ENCODE peak calls at places on chromosomes 13 and 19, in seven cellular contexts. P, B, S, J, O, R and T are unnamed samples.

GRCh38 chr13:101520672-101521071 is 68.2 kb downstream of the ITGBL1 start:
- DNase-seq in S (no peak), R (no peak), P (peak), O (no peak), J (no peak), B (no peak), T (no peak)

GRCh38 chr19:18764591-18765051 is 26.5 kb downstream of the COMP start:
- DNase-seq in S (no peak), J (no peak), O (no peak), B (no peak), R (no peak), P (no peak), T (no peak)

GRCh38 chr19:18967358-18968146 is 26.5 kb upstream of the HOMER3 start:
- DNase-seq in O (no peak), P (peak), B (no peak), J (no peak), R (no peak), S (no peak), T (no peak)

GRCh38 chr19:13036366-13036976 is 41.2 kb downstream of the NFIX start:
- DNase-seq in B (no peak), P (peak), S (peak), R (no peak), J (no peak), O (peak), T (peak)

GRCh38 chr19:14516746-14517438 is 1.3 kb downstream of the DNAJB1 start:
- DNase-seq in B (no peak), J (no peak), P (no peak), R (no peak), O (peak), S (no peak), T (no peak)

GRCh38 chr13:34020388-34020787 is 202.4 kb downstream of the RFC3 start:
- DNase-seq in B (no peak), J (no peak), S (no peak), P (no peak), O (no peak), R (no peak), T (no peak)

GRCh38 chr19:32675720-32676185 is at the start of gene RGS9BP:
- DNase-seq in P (peak), R (no peak), S (no peak), B (peak), O (peak), J (no peak), T (peak)

GRCh38 chr13:113970810-113971470 is 2.9 kb downstream of the C13orf46 start:
- DNase-seq in O (no peak), S (no peak), B (no peak), R (no peak), J (no peak), P (peak), T (no peak)

GRCh38 chr13:60969659-60970058 is 446.0 kb downstream of the PCDH20 start:
- DNase-seq in B (no peak), O (no peak), P (no peak), R (no peak), J (no peak), S (no peak), T (no peak)

GRCh38 chr13:35797946-35798345 is 321.5 kb upstream of the MAB21L1 start:
- DNase-seq in R (no peak), S (no peak), B (no peak), P (no peak), O (no peak), J (no peak), T (no peak)

GRCh38 chr19:42066075-42066754 is 3.8 kb downstream of the GRIK5 start:
- DNase-seq in O (peak), S (no peak), P (peak), J (peak), R (no peak), B (no peak), T (no peak)

GRCh38 chr19:33310606-33311325 is 8.4 kb upstream of the CEBPA start:
- DNase-seq in B (no peak), R (no peak), O (no peak), J (no peak), S (no peak), P (no peak), T (no peak)

GRCh38 chr19:2041686-2042484 is 9.2 kb downstream of the MKNK2 start:
- DNase-seq in S (peak), O (peak), P (peak), R (peak), B (no peak), J (peak), T (peak)

GRCh38 chr13:26468203-26468602 is 89.3 kb upstream of the WASF3 start:
- DNase-seq in O (no peak), J (no peak), P (no peak), B (no peak), R (no peak), S (no peak), T (no peak)

GRCh38 chr19:53908106-53908932 is 759 bp upstream of the CACNG7 start:
- DNase-seq in O (peak), B (no peak), R (no peak), S (no peak), P (peak), J (no peak), T (peak)

GRCh38 chr13:41196011-41196410 is 1.6 kb upstream of the KBTBD7 start:
- DNase-seq in R (no peak), P (no peak), O (no peak), B (no peak), S (no peak), J (no peak), T (no peak)

GRCh38 chr13:114025432-114026127 is 51.7 kb upstream of the C13orf46 start:
- DNase-seq in O (no peak), P (peak), B (no peak), J (no peak), S (no peak), R (no peak), T (no peak)

GRCh38 chr13:47036291-47037008 is 139.6 kb upstream of the HTR2A start:
- DNase-seq in O (no peak), S (no peak), B (no peak), J (no peak), P (no peak), R (peak), T (no peak)

GRCh38 chr13:76339649-76340048 is 546.6 kb downstream of the KCTD12 start:
- DNase-seq in P (no peak), J (no peak), B (no peak), O (no peak), S (no peak), R (no peak), T (no peak)

GRCh38 chr19:54517483-54517882 is 14.9 kb downstream of the LAIR2 start:
- DNase-seq in O (peak), B (peak), S (no peak), R (no peak), J (no peak), P (peak), T (peak)

GRCh38 chr13:33236021-33236420 is 49.5 kb downstream of the STARD13 start:
- DNase-seq in R (no peak), P (peak), S (no peak), B (no peak), O (no peak), J (no peak), T (no peak)

GRCh38 chr19:2633693-2634075 is 68.8 kb downstream of the GNG7 start:
- DNase-seq in J (no peak), P (no peak), S (no peak), O (no peak), B (no peak), R (no peak), T (no peak)

GRCh38 chr13:98925949-98926348 is 51.9 kb downstream of the DOCK9 start:
- DNase-seq in B (no peak), P (no peak), O (no peak), R (no peak), S (no peak), J (no peak), T (no peak)

GRCh38 chr13:98930014-98930625 is 47.7 kb downstream of the DOCK9 start:
- DNase-seq in R (no peak), J (no peak), O (no peak), P (no peak), B (no peak), S (no peak), T (no peak)

GRCh38 chr13:98922306-98922705 is 55.6 kb downstream of the DOCK9 start:
- DNase-seq in P (no peak), B (no peak), S (no peak), R (no peak), O (no peak), J (no peak), T (no peak)

GRCh38 chr13:98923641-98924397 is 54.0 kb downstream of the DOCK9 start:
- DNase-seq in J (no peak), O (no peak), P (no peak), B (no peak), S (no peak), R (no peak), T (no peak)

DNA sequence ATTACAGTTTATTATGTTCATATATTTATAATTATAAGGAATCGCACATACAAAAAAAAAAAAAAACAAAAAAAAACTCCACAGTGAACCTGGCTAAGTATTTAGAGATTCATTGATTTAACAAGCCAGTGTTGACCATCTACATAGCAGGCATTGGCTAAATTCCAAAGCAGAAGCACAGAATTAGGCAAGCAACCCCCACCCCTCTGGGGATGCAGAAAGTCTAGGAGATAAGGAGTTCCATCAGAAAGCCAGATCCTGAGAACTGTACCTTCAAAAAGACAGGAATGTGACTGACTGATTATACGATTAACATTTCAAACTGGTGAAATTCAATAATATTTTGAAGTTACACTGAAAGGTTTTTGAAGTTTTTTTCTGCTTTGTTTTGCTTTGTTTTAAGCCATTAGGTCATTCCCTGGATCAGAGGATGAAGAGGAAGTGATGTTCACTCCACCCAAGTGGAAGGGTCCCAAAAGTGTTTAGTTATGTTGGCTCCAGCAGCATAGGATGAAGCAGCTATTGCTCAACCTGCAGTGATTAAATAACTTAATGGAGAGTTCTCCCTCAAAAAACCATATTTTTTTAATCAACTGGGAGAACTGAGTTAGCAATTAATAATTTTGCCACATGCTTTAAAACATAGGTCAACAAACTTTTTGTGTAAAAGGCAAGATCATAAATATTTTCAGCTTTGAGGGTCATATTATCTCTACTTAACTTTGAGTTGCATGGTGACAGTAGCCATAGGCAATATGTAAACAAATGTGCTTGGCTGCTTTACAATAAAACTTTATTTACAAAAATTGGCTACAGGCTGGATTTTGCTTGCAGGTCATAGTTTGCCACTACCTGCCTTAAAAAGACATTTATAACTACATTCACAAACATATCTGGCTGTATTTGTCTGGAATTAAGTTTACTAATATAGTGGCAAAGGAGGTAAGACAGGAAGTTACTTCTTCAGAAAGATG is 49.6 kb downstream of the DOCK9 start:
- DNase-seq in P (peak), O (no peak), S (no peak), R (no peak), J (no peak), B (peak), T (no peak)
- TF ChIP-seq CEBPB in P (peak), O (no peak), S (no peak), R (no peak), J (no peak), B (no peak), T (no peak)

GRCh38 chr13:80131204-80131603 is 209.7 kb downstream of the SPRY2 start:
- DNase-seq in S (no peak), O (no peak), J (no peak), B (no peak), R (no peak), P (peak), T (peak)
- H3K27ac ChIP-seq in S (no peak), O (no peak), J (no peak), B (no peak), R (no peak), P (no peak), T (peak)

DNA sequence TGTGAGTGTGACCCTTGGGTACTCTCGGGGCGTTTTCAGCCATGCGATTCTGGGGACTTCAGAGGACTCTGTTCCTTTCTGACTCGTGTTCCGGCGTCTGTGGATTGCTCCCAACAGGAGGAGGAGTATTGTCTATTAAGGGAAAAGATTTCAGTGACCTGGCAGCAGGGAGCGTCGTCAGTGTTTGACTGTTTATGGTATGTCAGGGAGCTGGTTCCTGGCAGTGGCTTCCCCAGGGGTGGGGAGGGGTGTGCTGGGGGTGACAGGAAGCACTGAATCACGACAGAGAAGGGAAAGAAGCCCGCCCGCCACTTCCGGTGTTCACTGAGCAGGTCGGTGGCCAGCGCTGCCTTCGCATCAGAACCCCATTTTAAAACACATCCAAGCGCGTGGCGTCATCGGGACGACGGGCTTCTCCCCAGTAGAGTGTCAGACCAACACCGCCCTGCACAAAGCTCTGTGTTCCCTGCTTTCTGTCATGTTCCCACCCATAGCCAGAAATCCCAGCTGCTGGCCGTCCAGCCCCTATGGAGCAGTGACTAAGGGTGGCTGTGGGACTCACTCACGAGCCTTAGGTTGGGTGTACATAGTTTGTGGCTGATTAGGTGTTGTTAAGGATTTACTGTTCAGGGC is 33.8 kb downstream of the COL4A2 start:
- DNase-seq in S (no peak), R (no peak), B (no peak), O (no peak), J (no peak), P (peak), T (no peak)
- TF ChIP-seq CEBPB in S (no peak), R (no peak), B (no peak), O (no peak), J (no peak), P (peak), T (no peak)

GRCh38 chr19:49188626-49189200 is 31.1 kb downstream of the TRPM4 start:
- DNase-seq in P (no peak), S (no peak), J (no peak), R (no peak), B (no peak), O (peak), T (no peak)
- H3K27ac ChIP-seq in P (no peak), S (no peak), J (no peak), R (no peak), B (no peak), O (no peak), T (no peak)

DNA sequence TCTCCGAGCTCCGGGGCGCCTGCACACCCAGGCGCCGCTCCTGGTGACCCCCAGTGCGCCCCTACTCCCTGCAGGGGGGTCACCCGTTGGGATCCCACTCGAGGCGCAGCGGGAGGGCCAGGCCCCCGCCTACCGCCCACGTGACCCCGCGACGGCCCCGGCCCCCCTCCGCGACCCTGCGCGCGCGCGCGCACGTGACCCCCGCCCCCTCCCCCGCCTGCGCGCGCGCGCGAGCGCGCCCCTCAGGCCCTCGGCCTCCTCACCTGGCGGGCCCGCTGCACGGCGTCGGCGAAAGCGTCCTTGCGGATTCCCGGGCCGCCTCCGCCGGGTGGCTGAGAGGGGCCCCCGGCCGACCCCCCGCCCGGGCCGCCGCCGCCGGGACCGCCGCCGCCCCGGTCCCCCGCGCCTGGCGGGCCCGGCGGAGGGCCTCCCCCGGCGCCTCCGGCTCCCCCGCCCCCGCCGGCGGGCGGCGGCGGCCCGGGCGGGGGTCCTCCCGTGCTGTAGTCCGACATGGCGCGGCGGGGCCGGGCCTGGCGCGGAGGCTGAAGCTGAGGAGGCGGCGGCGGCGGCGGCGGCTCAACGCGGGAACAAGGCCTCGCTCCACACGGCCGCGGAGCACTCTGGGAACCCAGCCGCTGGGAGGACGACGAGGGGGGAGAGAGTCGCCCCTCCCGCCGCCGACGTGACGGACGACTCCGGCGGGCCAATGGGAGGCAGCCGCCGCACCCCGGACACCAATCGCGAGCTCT is at the start of gene KHSRP:
- DNase-seq in R (no peak), O (peak), S (no peak), P (no peak), J (no peak), B (no peak), T (no peak)
- TF ChIP-seq CEBPB in R (no peak), O (no peak), S (no peak), P (no peak), J (no peak), B (no peak), T (no peak)

DNA sequence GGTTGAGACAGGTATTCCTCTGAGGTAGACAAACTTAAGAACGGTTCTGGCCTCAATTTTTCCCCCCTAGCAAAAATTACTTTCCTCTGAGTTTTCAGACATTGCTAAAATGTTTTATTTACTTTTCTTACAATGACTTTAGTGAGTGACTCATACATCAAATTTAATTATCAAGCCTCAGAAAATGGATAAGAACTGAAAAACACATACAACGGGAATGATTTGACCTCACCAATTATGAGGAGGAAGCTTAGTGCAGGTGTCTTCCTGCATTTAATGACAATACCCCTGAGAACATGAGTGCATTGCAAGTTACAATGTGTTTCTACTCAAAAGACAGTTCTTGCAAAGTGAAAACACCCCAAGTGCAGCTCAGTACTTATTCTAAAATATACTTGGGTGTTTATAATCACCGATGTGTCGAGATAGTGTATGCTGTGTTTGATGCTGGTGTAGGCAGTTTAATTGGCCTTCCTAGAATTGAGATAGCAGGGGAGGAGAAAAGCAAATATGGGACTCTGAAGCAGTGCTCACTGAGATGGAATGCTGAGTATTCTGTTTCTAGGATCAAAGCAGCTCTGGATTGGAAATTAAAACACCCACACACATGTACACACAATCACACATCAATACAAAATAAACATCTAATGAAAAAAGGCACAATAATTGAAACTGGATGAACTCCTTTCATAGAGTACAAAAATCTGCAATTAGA is 189.5 kb upstream of the SLC10A2 start:
- DNase-seq in O (no peak), P (no peak), B (no peak), S (no peak), J (no peak), R (no peak), T (no peak)
- H3K27ac ChIP-seq in O (no peak), P (no peak), B (no peak), S (no peak), J (no peak), R (no peak), T (no peak)

GRCh38 chr13:92901739-92902138 is 324.9 kb upstream of the GPC6 start:
- DNase-seq in O (no peak), S (no peak), P (no peak), B (no peak), J (no peak), R (no peak), T (no peak)
- TF ChIP-seq CEBPB in O (no peak), S (no peak), P (no peak), B (no peak), J (no peak), R (no peak), T (no peak)

DNA sequence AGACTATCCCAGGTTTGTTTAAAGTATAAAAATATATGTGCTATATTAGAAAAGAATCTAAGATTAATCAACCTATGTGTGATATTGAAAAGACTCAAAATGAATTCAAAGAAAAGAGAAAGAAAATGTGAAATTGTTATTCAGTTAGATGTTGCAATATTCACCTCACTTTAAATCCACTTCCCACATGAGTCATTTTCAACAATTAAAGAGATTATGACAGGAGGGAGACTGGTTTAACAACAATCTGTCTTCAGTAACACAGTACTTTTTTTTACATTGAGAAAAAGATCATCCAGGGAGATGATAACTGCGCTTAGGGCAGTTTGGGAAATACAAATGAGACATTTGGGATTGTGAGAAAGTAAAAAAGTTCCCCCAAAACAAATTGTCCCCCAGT is 1246.2 kb downstream of the SLITRK1 start:
- DNase-seq in O (no peak), P (peak), J (no peak), S (no peak), R (no peak), B (no peak), T (no peak)
- H3K27ac ChIP-seq in O (no peak), P (no peak), J (no peak), S (no peak), R (no peak), B (no peak), T (no peak)